ENCODE peak calls at places on chromosomes 13 and 19, in seven cellular contexts. One of them, this sample, is unnamed.

GRCh38 chr13:51623473-51623872 is 39.2 kb downstream of the WDFY2 start:
- DNase-seq in H1: no peak
- DNase-seq in K562: no peak
- DNase-seq in IMR-90: no peak
- DNase-seq in A549: no peak
- DNase-seq in HCT116: no peak
- DNase-seq in GM12878: no peak
- DNase-seq in this sample: no peak

GRCh38 chr13:36096411-36097184 is 34.6 kb downstream of the DCLK1 start:
- DNase-seq in H1: no peak
- DNase-seq in K562: no peak
- DNase-seq in IMR-90: no peak
- DNase-seq in A549: no peak
- DNase-seq in HCT116: no peak
- DNase-seq in GM12878: no peak
- DNase-seq in this sample: no peak

GRCh38 chr19:47494729-47495128 is 10.7 kb upstream of the KPTN start:
- DNase-seq in H1: no peak
- DNase-seq in K562: no peak
- DNase-seq in IMR-90: no peak
- DNase-seq in A549: no peak
- DNase-seq in HCT116: no peak
- DNase-seq in GM12878: no peak
- DNase-seq in this sample: no peak

GRCh38 chr13:51733656-51734334 is 70.2 kb downstream of the DHRS12 start:
- DNase-seq in H1: no peak
- DNase-seq in K562: no peak
- DNase-seq in IMR-90: peak
- DNase-seq in A549: no peak
- DNase-seq in HCT116: no peak
- DNase-seq in GM12878: no peak
- DNase-seq in this sample: no peak

GRCh38 chr19:48681127-48681470 is 8.3 kb upstream of the NTN5 start:
- DNase-seq in H1: no peak
- DNase-seq in K562: peak
- DNase-seq in IMR-90: peak
- DNase-seq in A549: no peak
- DNase-seq in HCT116: no peak
- DNase-seq in GM12878: no peak
- DNase-seq in this sample: no peak

GRCh38 chr19:38663957-38664502 is 16.6 kb downstream of the ACTN4 start:
- DNase-seq in H1: no peak
- DNase-seq in K562: peak
- DNase-seq in IMR-90: no peak
- DNase-seq in A549: no peak
- DNase-seq in HCT116: no peak
- DNase-seq in GM12878: no peak
- DNase-seq in this sample: no peak

GRCh38 chr13:100540621-100541020 is 48.0 kb downstream of the GGACT start:
- DNase-seq in H1: peak
- DNase-seq in K562: no peak
- DNase-seq in IMR-90: peak
- DNase-seq in A549: no peak
- DNase-seq in HCT116: no peak
- DNase-seq in GM12878: no peak
- DNase-seq in this sample: no peak

GRCh38 chr19:45408830-45409593 is 2.6 kb downstream of the POLR1G start:
- DNase-seq in H1: no peak
- DNase-seq in K562: no peak
- DNase-seq in IMR-90: no peak
- DNase-seq in A549: no peak
- DNase-seq in HCT116: no peak
- DNase-seq in GM12878: no peak
- DNase-seq in this sample: no peak

GRCh38 chr13:99864627-99864990 is 107.0 kb downstream of the ZIC5 start:
- DNase-seq in H1: no peak
- DNase-seq in K562: no peak
- DNase-seq in IMR-90: no peak
- DNase-seq in A549: no peak
- DNase-seq in HCT116: no peak
- DNase-seq in GM12878: no peak
- DNase-seq in this sample: no peak

GRCh38 chr19:33477781-33478180 is 43.8 kb downstream of the PEPD start:
- DNase-seq in H1: no peak
- DNase-seq in K562: no peak
- DNase-seq in IMR-90: peak
- DNase-seq in A549: no peak
- DNase-seq in HCT116: no peak
- DNase-seq in GM12878: no peak
- DNase-seq in this sample: no peak

GRCh38 chr13:106143930-106144709 is 391.3 kb downstream of the EFNB2 start:
- DNase-seq in H1: no peak
- DNase-seq in K562: no peak
- DNase-seq in IMR-90: no peak
- DNase-seq in A549: no peak
- DNase-seq in HCT116: peak
- DNase-seq in GM12878: no peak
- DNase-seq in this sample: no peak

GRCh38 chr13:52158629-52159158 is 703 bp downstream of the NEK3 start:
- DNase-seq in H1: no peak
- DNase-seq in K562: peak
- DNase-seq in IMR-90: peak
- DNase-seq in A549: peak
- DNase-seq in HCT116: no peak
- DNase-seq in GM12878: peak
- DNase-seq in this sample: no peak

GRCh38 chr19:35942235-35942634 is 6.1 kb downstream of the LRFN3 start:
- DNase-seq in H1: no peak
- DNase-seq in K562: no peak
- DNase-seq in IMR-90: no peak
- DNase-seq in A549: no peak
- DNase-seq in HCT116: no peak
- DNase-seq in GM12878: no peak
- DNase-seq in this sample: peak

GRCh38 chr19:29076963-29077362 is 136.0 kb downstream of the UQCRFS1 start:
- DNase-seq in H1: no peak
- DNase-seq in K562: no peak
- DNase-seq in IMR-90: no peak
- DNase-seq in A549: no peak
- DNase-seq in HCT116: no peak
- DNase-seq in GM12878: no peak
- DNase-seq in this sample: no peak

GRCh38 chr19:16571689-16572331 is 405 bp downstream of the SLC35E1 start:
- DNase-seq in H1: peak
- DNase-seq in K562: no peak
- DNase-seq in IMR-90: peak
- DNase-seq in A549: peak
- DNase-seq in HCT116: no peak
- DNase-seq in GM12878: no peak
- DNase-seq in this sample: no peak

GRCh38 chr13:31891472-31891871 is 140.1 kb upstream of the FRY start:
- DNase-seq in H1: no peak
- DNase-seq in K562: no peak
- DNase-seq in IMR-90: no peak
- DNase-seq in A549: no peak
- DNase-seq in HCT116: no peak
- DNase-seq in GM12878: no peak
- DNase-seq in this sample: no peak

GRCh38 chr19:14494451-14494850 is 1.5 kb downstream of the GIPC1 start:
- DNase-seq in H1: no peak
- DNase-seq in K562: no peak
- DNase-seq in IMR-90: no peak
- DNase-seq in A549: no peak
- DNase-seq in HCT116: no peak
- DNase-seq in GM12878: no peak
- DNase-seq in this sample: no peak

GRCh38 chr13:60311527-60311926 is 85.5 kb upstream of the TDRD3 start:
- DNase-seq in H1: no peak
- DNase-seq in K562: no peak
- DNase-seq in IMR-90: no peak
- DNase-seq in A549: no peak
- DNase-seq in HCT116: no peak
- DNase-seq in GM12878: no peak
- DNase-seq in this sample: no peak

GRCh38 chr19:38538386-38538785 is 79.4 kb downstream of the MAP4K1 start:
- DNase-seq in H1: no peak
- DNase-seq in K562: no peak
- DNase-seq in IMR-90: no peak
- DNase-seq in A549: no peak
- DNase-seq in HCT116: no peak
- DNase-seq in GM12878: no peak
- DNase-seq in this sample: no peak

GRCh38 chr19:29410974-29411615 is 114.7 kb upstream of the VSTM2B start:
- DNase-seq in H1: no peak
- DNase-seq in K562: no peak
- DNase-seq in IMR-90: no peak
- DNase-seq in A549: no peak
- DNase-seq in HCT116: no peak
- DNase-seq in GM12878: no peak
- DNase-seq in this sample: no peak

GRCh38 chr19:1502433-1503088 is 10.3 kb downstream of the ADAMTSL5 start:
- DNase-seq in H1: no peak
- DNase-seq in K562: no peak
- DNase-seq in IMR-90: no peak
- DNase-seq in A549: no peak
- DNase-seq in HCT116: no peak
- DNase-seq in GM12878: no peak
- DNase-seq in this sample: no peak
- TF ChIP-seq CEBPB in H1: no peak
- TF ChIP-seq CEBPB in K562: peak
- TF ChIP-seq CEBPB in IMR-90: no peak
- TF ChIP-seq CEBPB in A549: no peak
- TF ChIP-seq CEBPB in HCT116: no peak
- TF ChIP-seq CEBPB in GM12878: no peak
- TF ChIP-seq CEBPB in this sample: no peak

GRCh38 chr13:79098603-79099002 is 307.5 kb downstream of the RBM26 start:
- DNase-seq in H1: no peak
- DNase-seq in K562: no peak
- DNase-seq in IMR-90: no peak
- DNase-seq in A549: no peak
- DNase-seq in HCT116: no peak
- DNase-seq in GM12878: no peak
- DNase-seq in this sample: no peak

GRCh38 chr13:79090552-79091159 is 315.4 kb downstream of the RBM26 start:
- DNase-seq in H1: no peak
- DNase-seq in K562: no peak
- DNase-seq in IMR-90: no peak
- DNase-seq in A549: no peak
- DNase-seq in HCT116: no peak
- DNase-seq in GM12878: no peak
- DNase-seq in this sample: no peak

GRCh38 chr13:79097201-79097600 is 308.9 kb downstream of the RBM26 start:
- DNase-seq in H1: no peak
- DNase-seq in K562: no peak
- DNase-seq in IMR-90: no peak
- DNase-seq in A549: no peak
- DNase-seq in HCT116: no peak
- DNase-seq in GM12878: no peak
- DNase-seq in this sample: no peak

GRCh38 chr13:79096099-79096498 is 310.0 kb downstream of the RBM26 start:
- DNase-seq in H1: no peak
- DNase-seq in K562: no peak
- DNase-seq in IMR-90: no peak
- DNase-seq in A549: no peak
- DNase-seq in HCT116: no peak
- DNase-seq in GM12878: no peak
- DNase-seq in this sample: no peak
- TF ChIP-seq CEBPB in H1: no peak
- TF ChIP-seq CEBPB in K562: no peak
- TF ChIP-seq CEBPB in IMR-90: no peak
- TF ChIP-seq CEBPB in A549: no peak
- TF ChIP-seq CEBPB in HCT116: no peak
- TF ChIP-seq CEBPB in GM12878: no peak
- TF ChIP-seq CEBPB in this sample: no peak

DNA sequence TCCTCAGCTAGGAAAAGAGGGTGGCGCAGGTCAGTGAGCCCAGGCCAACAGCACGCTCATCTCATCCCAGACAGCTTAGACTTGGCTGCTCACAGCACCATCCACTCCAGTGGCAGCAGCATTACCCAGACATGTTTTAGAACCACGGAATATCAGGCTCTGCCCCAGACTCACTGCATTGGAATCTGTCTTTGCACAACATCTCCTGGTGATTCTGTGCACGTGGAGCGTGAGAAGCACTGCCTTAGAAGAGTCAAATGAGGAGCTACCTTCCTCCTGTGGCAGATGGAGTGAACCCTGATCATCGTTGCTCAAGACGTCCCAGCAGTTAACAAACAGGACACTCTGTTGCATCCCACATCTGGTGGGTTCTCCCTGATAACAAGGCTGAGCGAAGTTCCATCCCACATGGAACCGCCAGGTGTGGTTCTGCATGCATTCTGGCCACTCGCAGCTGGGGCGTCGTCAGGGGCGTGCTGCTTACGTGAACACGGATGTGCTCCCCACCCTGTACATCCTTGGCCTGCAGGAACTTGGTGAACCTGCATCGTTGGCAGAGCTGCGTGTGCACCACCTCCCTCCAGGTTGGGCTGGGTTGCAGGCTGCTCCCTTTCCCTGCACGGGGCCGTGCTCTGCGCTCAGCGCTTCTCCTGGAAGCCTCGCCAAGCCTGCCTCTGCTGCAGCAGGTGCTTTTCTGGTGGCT is 25.2 kb upstream of the ATP11A start:
- DNase-seq in H1: no peak
- DNase-seq in K562: no peak
- DNase-seq in IMR-90: peak
- DNase-seq in A549: no peak
- DNase-seq in HCT116: no peak
- DNase-seq in GM12878: no peak
- DNase-seq in this sample: no peak
- TF ChIP-seq CEBPB in H1: no peak
- TF ChIP-seq CEBPB in K562: no peak
- TF ChIP-seq CEBPB in IMR-90: peak
- TF ChIP-seq CEBPB in A549: no peak
- TF ChIP-seq CEBPB in HCT116: no peak
- TF ChIP-seq CEBPB in GM12878: no peak
- TF ChIP-seq CEBPB in this sample: peak

DNA sequence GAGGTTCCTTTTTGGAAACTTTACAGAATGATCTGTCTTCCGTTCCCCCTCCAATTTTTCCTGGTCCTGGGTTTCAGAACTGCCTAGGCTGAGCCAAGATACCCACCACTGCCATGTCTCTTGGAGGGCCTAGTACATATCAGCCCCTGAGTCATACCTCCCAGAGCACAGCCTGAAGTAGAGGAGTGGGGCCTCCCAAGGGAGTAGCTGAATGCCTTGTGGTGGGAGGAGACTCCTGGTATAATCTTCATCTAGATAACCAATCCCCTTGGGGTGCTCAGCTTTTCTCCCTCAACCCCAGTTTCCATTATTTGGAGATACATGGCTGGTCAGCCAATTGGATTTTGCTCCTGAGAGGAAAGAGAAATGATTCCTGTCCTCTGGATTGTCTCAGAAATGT is 30.3 kb downstream of the ZNF763 start:
- DNase-seq in H1: no peak
- DNase-seq in K562: peak
- DNase-seq in IMR-90: peak
- DNase-seq in A549: no peak
- DNase-seq in HCT116: no peak
- DNase-seq in GM12878: no peak
- DNase-seq in this sample: no peak
- TF ChIP-seq CEBPB in H1: no peak
- TF ChIP-seq CEBPB in K562: no peak
- TF ChIP-seq CEBPB in IMR-90: no peak
- TF ChIP-seq CEBPB in A549: no peak
- TF ChIP-seq CEBPB in HCT116: no peak
- TF ChIP-seq CEBPB in GM12878: no peak
- TF ChIP-seq CEBPB in this sample: no peak

This sample was measured in HepG2.